ENCODE peak calls at places on chromosomes 12 and 14, in five cellular contexts. K is right lobe of liver; P is astrocyte of the spinal cord; Z is psoas muscle; A is CD4-positive, alpha-beta T cell. O is an unnamed sample.
A peak's percentile ranks its signal among the peaks of the same experiment; 100 is the strongest.

GRCh38 chr14:68619805-68620574 is 172.9 kb downstream of the ZFP36L1 start:
- DNase-seq in K (no peak), P (no peak), Z (peak; percentile 43), A (no peak), O (no peak)

GRCh38 chr14:78319826-78320635 is 149.9 kb downstream of the NRXN3 start:
- DNase-seq in K (no peak), P (no peak), Z (no peak), A (no peak), O (no peak)

GRCh38 chr12:132429932-132430643 is 59.9 kb upstream of the FBRSL1 start:
- DNase-seq in K (no peak), P (no peak), Z (no peak), A (peak; percentile 47), O (peak; percentile 66)

GRCh38 chr12:31259136-31259881 is 66.6 kb downstream of the SINHCAF start:
- DNase-seq in K (no peak), P (no peak), Z (no peak), A (no peak), O (no peak)

GRCh38 chr12:27462851-27463250 is 16.3 kb downstream of the SMCO2 start:
- DNase-seq in K (no peak), P (peak; percentile 14), Z (no peak), A (no peak), O (no peak)

GRCh38 chr14:34258318-34258717 is 203.7 kb downstream of the SPTSSA start:
- DNase-seq in K (no peak), P (peak; percentile 4), Z (no peak), A (no peak), O (no peak)

GRCh38 chr12:10341892-10342509 is 34.3 kb downstream of the KLRD1 start:
- DNase-seq in K (no peak), P (no peak), Z (no peak), A (no peak), O (no peak)

GRCh38 chr14:100638211-100638855 is 51.1 kb upstream of the BEGAIN start:
- DNase-seq in K (no peak), P (no peak), Z (no peak), A (no peak), O (no peak)

GRCh38 chr12:74393265-74393664 is 144.4 kb upstream of the ATXN7L3B start:
- DNase-seq in K (no peak), P (no peak), Z (no peak), A (no peak), O (no peak)

GRCh38 chr12:123912415-123913385 is 59.9 kb downstream of the CCDC92 start:
- DNase-seq in K (no peak), P (no peak), Z (no peak), A (no peak), O (peak; percentile 27)

GRCh38 chr14:61426048-61426447 is 104.7 kb downstream of the PRKCH start:
- DNase-seq in K (no peak), P (no peak), Z (no peak), A (no peak), O (no peak)

GRCh38 chr12:39990122-39991101 is 115.5 kb downstream of the SLC2A13 start:
- DNase-seq in K (peak; percentile 48), P (peak; percentile 46), Z (peak; percentile 41), A (peak; percentile 45), O (peak; percentile 82)

GRCh38 chr12:91871751-91872150 is 273.9 kb downstream of the BTG1 start:
- DNase-seq in K (no peak), P (no peak), Z (no peak), A (no peak), O (no peak)

GRCh38 chr12:28563926-28564325 is 373.7 kb downstream of the CCDC91 start:
- DNase-seq in K (no peak), P (no peak), Z (no peak), A (no peak), O (no peak)

GRCh38 chr12:132623072-132623869 is 4.7 kb downstream of the P2RX2 start:
- DNase-seq in K (no peak), P (no peak), Z (no peak), A (no peak), O (no peak)

GRCh38 chr12:123905319-123905925 is 67.2 kb downstream of the CCDC92 start:
- DNase-seq in K (peak; percentile 35), P (peak; percentile 76), Z (no peak), A (peak; percentile 55), O (peak; percentile 76)

GRCh38 chr12:237026-237815 is 23.3 kb upstream of the SLC6A12 start:
- DNase-seq in K (peak; percentile 74), P (no peak), Z (no peak), A (no peak), O (no peak)

GRCh38 chr14:34169561-34169960 is 218.7 kb upstream of the EGLN3 start:
- DNase-seq in K (no peak), P (no peak), Z (no peak), A (no peak), O (no peak)

GRCh38 chr12:74977832-74978481 is 231.7 kb downstream of the KCNC2 start:
- DNase-seq in K (no peak), P (no peak), Z (no peak), A (no peak), O (no peak)

GRCh38 chr12:113359133-113359938 is 949 bp downstream of the PLBD2 start:
- DNase-seq in K (no peak), P (no peak), Z (peak; percentile 67), A (no peak), O (no peak)

GRCh38 chr12:13530966-13531365 is 334.4 kb downstream of the EMP1 start:
- DNase-seq in K (no peak), P (no peak), Z (no peak), A (no peak), O (no peak)

GRCh38 chr14:104897286-104898194 is 27.1 kb upstream of the PLD4 start:
- DNase-seq in K (peak; percentile 20), P (no peak), Z (peak; percentile 14), A (no peak), O (no peak)

GRCh38 chr12:125954362-125954761 is 889.1 kb downstream of the AACS start:
- DNase-seq in K (no peak), P (no peak), Z (no peak), A (no peak), O (no peak)

GRCh38 chr12:94603434-94604068 is 46.8 kb downstream of the TMCC3 start:
- DNase-seq in K (peak; percentile 54), P (no peak), Z (no peak), A (peak; percentile 33), O (peak; percentile 66)

GRCh38 chr12:40917561-40917960 is 225.3 kb downstream of the CNTN1 start:
- DNase-seq in K (no peak), P (no peak), Z (no peak), A (no peak), O (no peak)

GRCh38 chr14:95140060-95140858 is 17.1 kb downstream of the DICER1 start:
- DNase-seq in K (no peak), P (no peak), Z (no peak), A (no peak), O (no peak)

GRCh38 chr12:48000878-48001321 is 3.4 kb downstream of the COL2A1 start:
- DNase-seq in K (no peak), P (peak; percentile 58), Z (peak; percentile 34), A (no peak), O (no peak)

GRCh38 chr12:100142851-100143559 is at the start of gene BLTP3B:
- DNase-seq in K (peak; percentile 95), P (peak; percentile 76), Z (peak; percentile 95), A (peak; percentile 92), O (peak; percentile 96)

GRCh38 chr12:87982208-87982607 is 47.0 kb downstream of the C12orf50 start:
- DNase-seq in K (no peak), P (peak; percentile 58), Z (no peak), A (no peak), O (no peak)

GRCh38 chr14:27553820-27554219 is 956.0 kb upstream of the NOVA1 start:
- DNase-seq in K (no peak), P (peak; percentile 6), Z (no peak), A (no peak), O (no peak)

GRCh38 chr12:75704664-75705063 is 193.3 kb upstream of the KRR1 start:
- DNase-seq in K (no peak), P (peak; percentile 65), Z (no peak), A (no peak), O (no peak)

GRCh38 chr14:93160353-93160801 is 24.3 kb downstream of the MOAP1 start:
- DNase-seq in K (no peak), P (no peak), Z (no peak), A (no peak), O (peak; percentile 38)
- TF ChIP-seq CTCF in K (peak; percentile 28), P (peak; percentile 49), Z (no peak), A (no peak), O (no peak)

GRCh38 chr12:3218846-3219632 is 141.9 kb downstream of the TSPAN9 start:
- DNase-seq in K (no peak), P (no peak), Z (no peak), A (no peak), O (no peak)

GRCh38 chr12:3216726-3217682 is 139.8 kb downstream of the TSPAN9 start:
- DNase-seq in K (no peak), P (peak; percentile 78), Z (no peak), A (no peak), O (no peak)

GRCh38 chr12:3216097-3216496 is 138.9 kb downstream of the TSPAN9 start:
- DNase-seq in K (no peak), P (no peak), Z (no peak), A (no peak), O (no peak)

GRCh38 chr12:3217683-3218079 is 140.5 kb downstream of the TSPAN9 start:
- DNase-seq in K (no peak), P (no peak), Z (no peak), A (no peak), O (no peak)

GRCh38 chr12:3218150-3218845 is 141.1 kb downstream of the TSPAN9 start:
- DNase-seq in K (peak; percentile 59), P (peak; percentile 77), Z (peak; percentile 86), A (no peak), O (no peak)
- TF ChIP-seq CTCF in K (no peak), P (no peak), Z (no peak), A (no peak), O (no peak)

DNA sequence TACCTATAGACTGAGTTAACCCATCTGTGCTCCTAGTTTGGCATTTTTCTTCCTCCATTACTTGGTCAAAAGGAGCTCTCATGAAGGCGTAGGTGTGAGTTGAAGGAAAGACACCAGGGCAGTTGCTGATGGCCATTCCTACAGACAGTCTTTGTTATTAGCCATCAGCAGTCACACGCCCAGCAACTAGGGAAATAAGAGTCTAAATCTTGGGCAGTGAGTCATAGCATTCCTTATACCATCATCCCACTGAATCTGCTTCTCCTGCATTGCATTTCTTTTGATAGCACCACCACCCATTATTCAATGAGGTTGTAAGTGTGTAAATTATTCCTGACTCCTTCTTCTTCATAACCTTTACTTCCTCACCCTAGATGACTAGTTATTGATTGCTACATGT is 150.9 kb upstream of the IGF1 start:
- DNase-seq in K (no peak), P (peak; percentile 31), Z (no peak), A (no peak), O (no peak)
- TF ChIP-seq CTCF in K (no peak), P (no peak), Z (no peak), A (no peak), O (no peak)

DNA sequence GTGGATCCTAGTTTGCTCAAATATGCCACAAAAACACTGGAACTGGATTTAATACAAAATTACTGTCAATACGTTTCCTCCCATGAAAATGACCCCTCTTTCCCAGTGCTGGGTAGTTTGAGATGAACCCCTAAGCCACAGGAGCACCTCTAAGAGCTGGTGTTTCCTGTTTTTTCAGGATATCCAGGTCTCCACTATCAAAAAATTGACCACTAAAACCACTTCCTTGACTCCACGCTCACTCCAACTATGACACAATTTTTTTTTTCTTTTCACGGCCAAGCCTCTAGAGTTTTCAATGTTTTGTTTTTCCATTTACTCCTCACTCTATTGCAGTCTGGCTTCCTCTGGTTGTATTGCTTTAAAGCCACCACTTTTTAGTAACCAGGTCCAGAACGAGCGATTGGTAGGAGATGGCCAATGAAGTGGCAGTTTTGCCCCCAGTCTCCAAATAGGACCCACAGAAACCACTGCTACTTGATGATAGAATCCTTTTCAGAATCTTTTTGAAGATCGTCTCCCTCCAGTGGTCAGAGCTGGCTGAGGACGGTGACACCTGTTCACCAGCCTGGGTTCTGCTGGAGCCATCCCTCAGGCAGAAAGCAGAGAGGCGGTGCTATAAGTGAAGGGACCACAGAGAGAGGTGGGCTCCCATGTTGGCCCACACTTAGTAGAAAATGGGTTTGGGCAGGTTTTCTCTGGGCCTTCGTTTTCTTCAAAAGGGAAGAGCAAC is 454.4 kb downstream of the VRK1 start:
- DNase-seq in K (no peak), P (no peak), Z (no peak), A (no peak), O (no peak)
- TF ChIP-seq CTCF in K (no peak), P (no peak), Z (no peak), A (no peak), O (no peak)

O was measured in activated CD8-positive, alpha-beta T cell treated with anti-CD3 and anti-CD28 coated beads for 36 hours.